ENCODE peak calls at places on chromosomes 7 and 10, in ten cellular contexts. One of them, this sample, is unnamed.

GRCh38 chr7:52423251-52423650 is 612.2 kb upstream of the POM121L12 start:
- DNase-seq in neuronal stem cell: no peak
- DNase-seq in astrocyte of the cerebellum: no peak
- DNase-seq in AG04449: no peak
- DNase-seq in GM23338: no peak
- DNase-seq in fibroblast of the aortic adventitia: no peak
- DNase-seq in HCT116: no peak
- DNase-seq in spleen: no peak
- DNase-seq in fibroblast of lung: no peak
- DNase-seq in H7: no peak
- DNase-seq in this sample: no peak

GRCh38 chr10:61447127-61447526 is 6.1 kb downstream of the TMEM26 start:
- DNase-seq in H7: no peak
- DNase-seq in AG04449: no peak
- DNase-seq in GM23338: no peak
- DNase-seq in fibroblast of the aortic adventitia: no peak
- DNase-seq in HCT116: no peak
- DNase-seq in astrocyte of the cerebellum: no peak
- DNase-seq in fibroblast of lung: peak
- DNase-seq in spleen: no peak
- DNase-seq in neuronal stem cell: no peak
- DNase-seq in this sample: no peak

GRCh38 chr7:43758029-43758860 is at the start of gene BLVRA:
- DNase-seq in HCT116: no peak
- DNase-seq in fibroblast of lung: peak
- DNase-seq in GM23338: peak
- DNase-seq in spleen: peak
- DNase-seq in astrocyte of the cerebellum: no peak
- DNase-seq in AG04449: no peak
- DNase-seq in neuronal stem cell: peak
- DNase-seq in fibroblast of the aortic adventitia: peak
- DNase-seq in H7: peak
- DNase-seq in this sample: no peak

GRCh38 chr10:68172324-68172723 is 59.6 kb downstream of the ATOH7 start:
- DNase-seq in AG04449: no peak
- DNase-seq in H7: no peak
- DNase-seq in fibroblast of the aortic adventitia: no peak
- DNase-seq in astrocyte of the cerebellum: no peak
- DNase-seq in spleen: no peak
- DNase-seq in HCT116: no peak
- DNase-seq in neuronal stem cell: no peak
- DNase-seq in fibroblast of lung: no peak
- DNase-seq in GM23338: no peak
- DNase-seq in this sample: no peak

GRCh38 chr7:2723138-2723850 is 35.3 kb downstream of the AMZ1 start:
- DNase-seq in AG04449: no peak
- DNase-seq in H7: peak
- DNase-seq in fibroblast of the aortic adventitia: no peak
- DNase-seq in neuronal stem cell: no peak
- DNase-seq in GM23338: no peak
- DNase-seq in HCT116: no peak
- DNase-seq in fibroblast of lung: no peak
- DNase-seq in spleen: peak
- DNase-seq in astrocyte of the cerebellum: no peak
- DNase-seq in this sample: no peak

GRCh38 chr7:146709628-146710027 is 593.0 kb downstream of the CNTNAP2 start:
- DNase-seq in spleen: no peak
- DNase-seq in H7: no peak
- DNase-seq in HCT116: no peak
- DNase-seq in AG04449: no peak
- DNase-seq in neuronal stem cell: no peak
- DNase-seq in fibroblast of lung: no peak
- DNase-seq in astrocyte of the cerebellum: no peak
- DNase-seq in GM23338: no peak
- DNase-seq in fibroblast of the aortic adventitia: no peak
- DNase-seq in this sample: no peak

GRCh38 chr7:106312099-106312871 is 27.5 kb upstream of the NAMPT start:
- DNase-seq in astrocyte of the cerebellum: no peak
- DNase-seq in fibroblast of lung: no peak
- DNase-seq in fibroblast of the aortic adventitia: no peak
- DNase-seq in HCT116: no peak
- DNase-seq in AG04449: no peak
- DNase-seq in spleen: no peak
- DNase-seq in GM23338: no peak
- DNase-seq in H7: no peak
- DNase-seq in neuronal stem cell: no peak
- DNase-seq in this sample: no peak

GRCh38 chr10:92972066-92972870 is 88.3 kb upstream of the CYP26C1 start:
- DNase-seq in fibroblast of the aortic adventitia: peak
- DNase-seq in fibroblast of lung: peak
- DNase-seq in spleen: no peak
- DNase-seq in neuronal stem cell: no peak
- DNase-seq in astrocyte of the cerebellum: peak
- DNase-seq in HCT116: peak
- DNase-seq in AG04449: peak
- DNase-seq in H7: no peak
- DNase-seq in GM23338: no peak
- DNase-seq in this sample: peak

GRCh38 chr7:69431626-69432025 is 166.6 kb upstream of the AUTS2 start:
- DNase-seq in AG04449: no peak
- DNase-seq in neuronal stem cell: no peak
- DNase-seq in spleen: no peak
- DNase-seq in HCT116: no peak
- DNase-seq in astrocyte of the cerebellum: no peak
- DNase-seq in H7: no peak
- DNase-seq in fibroblast of lung: no peak
- DNase-seq in fibroblast of the aortic adventitia: no peak
- DNase-seq in GM23338: no peak
- DNase-seq in this sample: no peak

GRCh38 chr7:69428089-69428488 is 170.2 kb upstream of the AUTS2 start:
- DNase-seq in neuronal stem cell: no peak
- DNase-seq in fibroblast of lung: no peak
- DNase-seq in spleen: no peak
- DNase-seq in astrocyte of the cerebellum: no peak
- DNase-seq in HCT116: no peak
- DNase-seq in H7: no peak
- DNase-seq in GM23338: no peak
- DNase-seq in AG04449: no peak
- DNase-seq in fibroblast of the aortic adventitia: no peak
- DNase-seq in this sample: no peak

GRCh38 chr7:69430502-69431145 is 167.7 kb upstream of the AUTS2 start:
- DNase-seq in neuronal stem cell: no peak
- DNase-seq in spleen: no peak
- DNase-seq in H7: peak
- DNase-seq in fibroblast of the aortic adventitia: no peak
- DNase-seq in GM23338: peak
- DNase-seq in astrocyte of the cerebellum: no peak
- DNase-seq in HCT116: no peak
- DNase-seq in fibroblast of lung: no peak
- DNase-seq in AG04449: no peak
- DNase-seq in this sample: no peak

GRCh38 chr7:69433086-69433485 is 165.2 kb upstream of the AUTS2 start:
- DNase-seq in fibroblast of lung: no peak
- DNase-seq in astrocyte of the cerebellum: no peak
- DNase-seq in AG04449: no peak
- DNase-seq in H7: no peak
- DNase-seq in fibroblast of the aortic adventitia: no peak
- DNase-seq in GM23338: no peak
- DNase-seq in spleen: no peak
- DNase-seq in HCT116: no peak
- DNase-seq in neuronal stem cell: no peak
- DNase-seq in this sample: no peak

DNA sequence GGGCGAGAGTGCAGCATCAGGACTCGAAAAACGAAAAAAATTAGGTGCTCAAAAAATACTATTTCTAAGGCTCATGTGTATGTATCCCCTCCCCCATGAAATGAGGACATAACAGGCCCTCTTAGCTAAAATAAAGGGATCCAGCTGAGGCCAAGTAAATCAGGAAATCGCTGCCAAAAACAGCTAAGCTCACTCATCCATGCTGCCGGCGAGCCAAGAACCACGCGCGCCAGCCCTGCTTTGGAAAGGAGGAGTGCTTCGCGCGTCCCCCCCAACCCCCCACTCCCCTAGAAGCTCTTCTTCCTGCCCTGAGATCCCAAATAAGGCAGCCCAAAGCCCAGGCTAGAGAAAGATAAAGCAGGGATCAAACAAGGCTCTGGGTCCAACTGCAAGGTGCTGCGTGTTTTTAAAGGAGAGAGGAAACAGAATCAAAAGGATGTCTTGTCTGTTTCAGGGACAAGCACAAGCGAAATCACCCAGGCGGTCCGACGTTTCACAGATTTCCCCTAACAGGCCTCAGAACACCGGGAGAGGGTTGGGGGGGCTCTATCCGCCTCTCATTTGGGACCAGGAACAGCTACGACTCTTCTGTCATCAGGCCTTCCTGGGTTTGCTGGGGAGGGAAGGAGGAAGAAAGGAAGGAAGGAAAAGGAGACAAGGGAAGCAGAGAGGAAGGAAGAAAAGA is 168.3 kb upstream of the AUTS2 start:
- DNase-seq in neuronal stem cell: no peak
- DNase-seq in spleen: no peak
- DNase-seq in HCT116: no peak
- DNase-seq in AG04449: no peak
- DNase-seq in GM23338: peak
- DNase-seq in astrocyte of the cerebellum: peak
- DNase-seq in fibroblast of lung: peak
- DNase-seq in H7: no peak
- DNase-seq in fibroblast of the aortic adventitia: peak
- DNase-seq in this sample: no peak
- H3K4me3 ChIP-seq in neuronal stem cell: no peak
- H3K4me3 ChIP-seq in spleen: peak
- H3K4me3 ChIP-seq in HCT116: no peak
- H3K4me3 ChIP-seq in AG04449: no peak
- H3K4me3 ChIP-seq in GM23338: peak
- H3K4me3 ChIP-seq in astrocyte of the cerebellum: no peak
- H3K4me3 ChIP-seq in fibroblast of lung: no peak
- H3K4me3 ChIP-seq in H7: no peak
- H3K4me3 ChIP-seq in fibroblast of the aortic adventitia: no peak
- H3K4me3 ChIP-seq in this sample: no peak

GRCh38 chr7:5774136-5774535 is 7.3 kb downstream of the RNF216 start:
- DNase-seq in neuronal stem cell: no peak
- DNase-seq in HCT116: no peak
- DNase-seq in GM23338: no peak
- DNase-seq in fibroblast of the aortic adventitia: no peak
- DNase-seq in spleen: no peak
- DNase-seq in fibroblast of lung: no peak
- DNase-seq in AG04449: no peak
- DNase-seq in H7: no peak
- DNase-seq in astrocyte of the cerebellum: no peak
- DNase-seq in this sample: no peak

GRCh38 chr7:5774790-5775189 is 6.7 kb downstream of the RNF216 start:
- DNase-seq in AG04449: no peak
- DNase-seq in astrocyte of the cerebellum: no peak
- DNase-seq in neuronal stem cell: no peak
- DNase-seq in GM23338: no peak
- DNase-seq in H7: no peak
- DNase-seq in fibroblast of lung: no peak
- DNase-seq in HCT116: no peak
- DNase-seq in fibroblast of the aortic adventitia: no peak
- DNase-seq in spleen: no peak
- DNase-seq in this sample: no peak

GRCh38 chr7:5777932-5778331 is 3.5 kb downstream of the RNF216 start:
- DNase-seq in fibroblast of lung: no peak
- DNase-seq in neuronal stem cell: no peak
- DNase-seq in spleen: no peak
- DNase-seq in astrocyte of the cerebellum: no peak
- DNase-seq in GM23338: no peak
- DNase-seq in H7: no peak
- DNase-seq in AG04449: no peak
- DNase-seq in HCT116: no peak
- DNase-seq in fibroblast of the aortic adventitia: no peak
- DNase-seq in this sample: no peak

GRCh38 chr7:5779108-5779507 is 2.4 kb downstream of the RNF216 start:
- DNase-seq in fibroblast of the aortic adventitia: no peak
- DNase-seq in neuronal stem cell: no peak
- DNase-seq in HCT116: no peak
- DNase-seq in astrocyte of the cerebellum: no peak
- DNase-seq in fibroblast of lung: no peak
- DNase-seq in GM23338: no peak
- DNase-seq in spleen: no peak
- DNase-seq in AG04449: no peak
- DNase-seq in H7: no peak
- DNase-seq in this sample: no peak

GRCh38 chr7:5776894-5777645 is 4.4 kb downstream of the RNF216 start:
- DNase-seq in neuronal stem cell: no peak
- DNase-seq in fibroblast of lung: no peak
- DNase-seq in HCT116: no peak
- DNase-seq in AG04449: no peak
- DNase-seq in spleen: no peak
- DNase-seq in fibroblast of the aortic adventitia: no peak
- DNase-seq in H7: no peak
- DNase-seq in GM23338: no peak
- DNase-seq in astrocyte of the cerebellum: no peak
- DNase-seq in this sample: no peak
- H3K4me3 ChIP-seq in neuronal stem cell: no peak
- H3K4me3 ChIP-seq in fibroblast of lung: no peak
- H3K4me3 ChIP-seq in HCT116: no peak
- H3K4me3 ChIP-seq in AG04449: no peak
- H3K4me3 ChIP-seq in spleen: no peak
- H3K4me3 ChIP-seq in fibroblast of the aortic adventitia: no peak
- H3K4me3 ChIP-seq in H7: no peak
- H3K4me3 ChIP-seq in GM23338: no peak
- H3K4me3 ChIP-seq in astrocyte of the cerebellum: no peak
- H3K4me3 ChIP-seq in this sample: no peak

DNA sequence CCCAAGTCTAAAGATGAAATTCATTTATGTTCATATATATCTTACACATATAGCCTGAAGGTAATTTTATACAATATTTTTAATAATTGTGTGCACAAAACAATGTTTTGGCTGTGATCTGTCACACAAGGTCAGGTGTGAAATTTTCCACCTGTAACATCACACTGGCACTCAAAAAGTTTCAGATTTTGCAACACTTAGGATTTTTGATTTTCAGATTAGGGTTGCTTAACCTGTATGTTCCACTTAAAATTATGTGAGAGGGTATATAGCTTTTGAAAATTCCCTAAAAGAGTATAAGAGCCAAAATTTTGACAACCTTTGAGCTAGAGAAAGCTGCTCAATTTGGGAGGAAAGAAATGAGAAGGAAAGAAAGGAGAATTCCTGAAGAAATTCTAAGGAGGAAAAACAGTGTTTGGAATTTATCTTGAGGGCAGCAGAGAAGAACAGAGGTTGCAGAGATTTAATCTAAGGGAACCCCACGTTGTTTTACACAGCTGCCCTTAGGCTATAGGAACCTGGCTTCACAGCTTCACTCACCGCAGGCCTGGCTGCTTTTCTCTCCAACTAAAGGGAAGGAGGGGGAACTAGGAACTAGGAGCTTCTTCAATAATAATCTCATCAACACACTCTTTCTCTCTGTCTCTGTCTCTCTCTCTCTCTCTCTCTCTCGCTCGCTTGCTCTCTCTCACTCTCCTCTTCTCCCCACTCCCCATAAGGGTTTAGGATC is 8.5 kb downstream of the VOPP1 start:
- DNase-seq in H7: no peak
- DNase-seq in AG04449: no peak
- DNase-seq in HCT116: no peak
- DNase-seq in spleen: no peak
- DNase-seq in neuronal stem cell: no peak
- DNase-seq in GM23338: peak
- DNase-seq in fibroblast of the aortic adventitia: no peak
- DNase-seq in fibroblast of lung: no peak
- DNase-seq in astrocyte of the cerebellum: no peak
- DNase-seq in this sample: no peak
- H3K4me3 ChIP-seq in H7: no peak
- H3K4me3 ChIP-seq in AG04449: no peak
- H3K4me3 ChIP-seq in HCT116: no peak
- H3K4me3 ChIP-seq in spleen: no peak
- H3K4me3 ChIP-seq in neuronal stem cell: no peak
- H3K4me3 ChIP-seq in GM23338: no peak
- H3K4me3 ChIP-seq in fibroblast of the aortic adventitia: no peak
- H3K4me3 ChIP-seq in fibroblast of lung: no peak
- H3K4me3 ChIP-seq in astrocyte of the cerebellum: no peak
- H3K4me3 ChIP-seq in this sample: no peak

GRCh38 chr7:120274482-120274881 is 1.5 kb downstream of the KCND2 start:
- DNase-seq in fibroblast of lung: no peak
- DNase-seq in neuronal stem cell: no peak
- DNase-seq in AG04449: no peak
- DNase-seq in spleen: no peak
- DNase-seq in HCT116: no peak
- DNase-seq in astrocyte of the cerebellum: no peak
- DNase-seq in fibroblast of the aortic adventitia: no peak
- DNase-seq in H7: peak
- DNase-seq in GM23338: no peak
- DNase-seq in this sample: no peak

GRCh38 chr7:120274899-120275298 is 1.9 kb downstream of the KCND2 start:
- DNase-seq in HCT116: no peak
- DNase-seq in GM23338: no peak
- DNase-seq in astrocyte of the cerebellum: no peak
- DNase-seq in AG04449: no peak
- DNase-seq in spleen: no peak
- DNase-seq in H7: no peak
- DNase-seq in fibroblast of the aortic adventitia: no peak
- DNase-seq in fibroblast of lung: no peak
- DNase-seq in neuronal stem cell: no peak
- DNase-seq in this sample: no peak

GRCh38 chr7:120272261-120272895 is 597 bp upstream of the KCND2 start:
- DNase-seq in fibroblast of the aortic adventitia: peak
- DNase-seq in astrocyte of the cerebellum: peak
- DNase-seq in GM23338: peak
- DNase-seq in fibroblast of lung: peak
- DNase-seq in spleen: no peak
- DNase-seq in H7: peak
- DNase-seq in AG04449: peak
- DNase-seq in HCT116: peak
- DNase-seq in neuronal stem cell: peak
- DNase-seq in this sample: peak

GRCh38 chr7:120272896-120273475 is at the start of gene KCND2:
- DNase-seq in spleen: no peak
- DNase-seq in HCT116: no peak
- DNase-seq in fibroblast of the aortic adventitia: peak
- DNase-seq in GM23338: peak
- DNase-seq in astrocyte of the cerebellum: no peak
- DNase-seq in neuronal stem cell: peak
- DNase-seq in H7: peak
- DNase-seq in fibroblast of lung: peak
- DNase-seq in AG04449: no peak
- DNase-seq in this sample: no peak

DNA sequence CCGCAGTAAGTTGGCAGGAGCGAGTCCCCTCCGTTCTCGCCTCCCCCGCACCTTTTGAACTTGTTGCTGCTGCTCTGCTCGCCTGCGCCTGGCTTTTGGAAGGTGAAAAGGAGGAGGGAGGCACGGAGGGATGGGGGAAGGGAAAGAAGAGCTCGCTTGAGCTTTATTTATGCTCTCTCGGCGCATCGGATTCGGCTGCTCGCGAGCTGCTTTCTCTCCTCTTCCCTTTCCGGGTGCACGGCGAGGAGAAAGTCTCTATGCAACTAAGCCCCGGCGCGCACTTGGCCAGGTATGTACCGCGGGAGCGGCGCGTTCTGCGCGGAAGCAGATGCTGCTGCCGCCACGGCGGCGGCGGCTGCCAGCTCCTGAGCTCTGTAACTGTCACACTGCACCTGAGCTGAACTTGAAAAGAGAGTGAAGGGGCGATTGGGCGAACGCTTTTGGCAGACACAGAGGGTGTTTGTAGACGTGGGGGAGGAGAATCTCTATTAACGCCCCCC is 551 bp downstream of the KCND2 start:
- DNase-seq in H7: peak
- DNase-seq in neuronal stem cell: peak
- DNase-seq in astrocyte of the cerebellum: peak
- DNase-seq in fibroblast of the aortic adventitia: peak
- DNase-seq in fibroblast of lung: peak
- DNase-seq in spleen: no peak
- DNase-seq in HCT116: no peak
- DNase-seq in GM23338: peak
- DNase-seq in AG04449: no peak
- DNase-seq in this sample: no peak
- H3K4me3 ChIP-seq in H7: peak
- H3K4me3 ChIP-seq in neuronal stem cell: peak
- H3K4me3 ChIP-seq in astrocyte of the cerebellum: peak
- H3K4me3 ChIP-seq in fibroblast of the aortic adventitia: peak
- H3K4me3 ChIP-seq in fibroblast of lung: peak
- H3K4me3 ChIP-seq in spleen: peak
- H3K4me3 ChIP-seq in HCT116: no peak
- H3K4me3 ChIP-seq in GM23338: peak
- H3K4me3 ChIP-seq in AG04449: peak
- H3K4me3 ChIP-seq in this sample: peak

This sample was measured in skeletal muscle cell.